ENCODE peak calls at places on chromosome 19, in seven cellular contexts. O, T, P, C, Z, U and I are unnamed samples.

GRCh38 chr19:34994643-34995471 is 5.3 kb upstream of the GRAMD1A start:
- DNase-seq in O (no peak), T (peak; percentile 80), P (no peak), C (no peak), Z (no peak), U (no peak), I (peak; percentile 94)

GRCh38 chr19:46839752-46840151 is 10.9 kb downstream of the AP2S1 start:
- DNase-seq in O (no peak), T (no peak), P (no peak), C (no peak), Z (peak; percentile 6), U (no peak), I (no peak)

GRCh38 chr19:36265064-36265463 is 50.2 kb downstream of the ZNF146 start:
- DNase-seq in O (no peak), T (no peak), P (no peak), C (no peak), Z (no peak), U (no peak), I (no peak)

GRCh38 chr19:50823389-50824042 is at the start of gene KLK1:
- DNase-seq in O (peak; percentile 78), T (no peak), P (no peak), C (no peak), Z (no peak), U (no peak), I (no peak)

GRCh38 chr19:53980553-53981407 is 10.7 kb upstream of the CACNG6 start:
- DNase-seq in O (peak; percentile 12), T (peak; percentile 83), P (peak; percentile 86), C (no peak), Z (peak; percentile 62), U (no peak), I (peak; percentile 99)

GRCh38 chr19:2015611-2015950 is at the start of gene BTBD2:
- DNase-seq in O (peak; percentile 81), T (no peak), P (peak; percentile 86), C (no peak), Z (peak; percentile 92), U (no peak), I (no peak)

GRCh38 chr19:7622933-7623685 is 6.2 kb downstream of the XAB2 start:
- DNase-seq in O (peak; percentile 63), T (no peak), P (no peak), C (no peak), Z (no peak), U (no peak), I (no peak)

GRCh38 chr19:38654478-38655079 is 7.1 kb downstream of the ACTN4 start:
- DNase-seq in O (no peak), T (peak; percentile 78), P (no peak), C (no peak), Z (no peak), U (no peak), I (no peak)

GRCh38 chr19:2813235-2814160 is 6.2 kb upstream of the ZNF554 start:
- DNase-seq in O (no peak), T (no peak), P (no peak), C (no peak), Z (peak; percentile 94), U (no peak), I (no peak)

GRCh38 chr19:45200614-45201013 is 22.0 kb downstream of the BLOC1S3 start:
- DNase-seq in O (peak; percentile 73), T (peak; percentile 73), P (no peak), C (no peak), Z (no peak), U (no peak), I (peak; percentile 74)

GRCh38 chr19:38932425-38933179 is 1.9 kb downstream of the MRPS12 start:
- DNase-seq in O (peak; percentile 51), T (peak; percentile 43), P (peak; percentile 26), C (no peak), Z (no peak), U (no peak), I (peak; percentile 89)

GRCh38 chr19:7516281-7516862 is 469 bp downstream of the ZNF358 start:
- DNase-seq in O (no peak), T (no peak), P (no peak), C (no peak), Z (no peak), U (no peak), I (no peak)

GRCh38 chr19:3491396-3492119 is 8.3 kb upstream of the SMIM44 start:
- DNase-seq in O (no peak), T (no peak), P (no peak), C (no peak), Z (peak; percentile 18), U (no peak), I (no peak)

GRCh38 chr19:49114630-49115363 is 627 bp downstream of the LIN7B start:
- DNase-seq in O (peak; percentile 72), T (peak; percentile 39), P (no peak), C (no peak), Z (peak; percentile 72), U (no peak), I (no peak)

GRCh38 chr19:40217921-40218890 is at the start of gene TTC9B:
- DNase-seq in O (peak; percentile 71), T (no peak), P (no peak), C (no peak), Z (peak; percentile 95), U (peak; percentile 46), I (no peak)

GRCh38 chr19:19528721-19529490 is at the start of gene YJEFN3:
- DNase-seq in O (no peak), T (no peak), P (no peak), C (no peak), Z (peak; percentile 98), U (no peak), I (no peak)
- H3K27ac ChIP-seq in O (no peak within 1 kb of the TSS), T (no peak within 1 kb of the TSS), P (no peak within 1 kb of the TSS), C (no peak within 1 kb of the TSS), Z (no peak within 1 kb of the TSS), U (no peak within 1 kb of the TSS), I (no peak within 1 kb of the TSS)

GRCh38 chr19:15453091-15453498 is 3.3 kb upstream of the WIZ start:
- DNase-seq in O (no peak), T (peak; percentile 37), P (no peak), C (no peak), Z (peak; percentile 75), U (no peak), I (no peak)
- H3K4me3 ChIP-seq in O (peak overlapping the region; percentile 25), T (peak overlapping the region; percentile 36), P (no peak overlapping the region), C (no peak overlapping the region), Z (peak overlapping the region; percentile 60), U (peak overlapping the region; percentile 66), I (no peak overlapping the region)

GRCh38 chr19:32459199-32459865 is 53.8 kb downstream of the DPY19L3 start:
- DNase-seq in O (no peak), T (no peak), P (no peak), C (no peak), Z (no peak), U (no peak), I (no peak)

GRCh38 chr19:32465176-32465575 is 59.6 kb downstream of the DPY19L3 start:
- DNase-seq in O (no peak), T (no peak), P (no peak), C (no peak), Z (no peak), U (no peak), I (no peak)

GRCh38 chr19:32460476-32460875 is 54.9 kb downstream of the DPY19L3 start:
- DNase-seq in O (no peak), T (no peak), P (no peak), C (no peak), Z (no peak), U (no peak), I (no peak)

GRCh38 chr19:32469796-32470195 is 64.2 kb downstream of the DPY19L3 start:
- DNase-seq in O (no peak), T (no peak), P (no peak), C (no peak), Z (no peak), U (no peak), I (no peak)

DNA sequence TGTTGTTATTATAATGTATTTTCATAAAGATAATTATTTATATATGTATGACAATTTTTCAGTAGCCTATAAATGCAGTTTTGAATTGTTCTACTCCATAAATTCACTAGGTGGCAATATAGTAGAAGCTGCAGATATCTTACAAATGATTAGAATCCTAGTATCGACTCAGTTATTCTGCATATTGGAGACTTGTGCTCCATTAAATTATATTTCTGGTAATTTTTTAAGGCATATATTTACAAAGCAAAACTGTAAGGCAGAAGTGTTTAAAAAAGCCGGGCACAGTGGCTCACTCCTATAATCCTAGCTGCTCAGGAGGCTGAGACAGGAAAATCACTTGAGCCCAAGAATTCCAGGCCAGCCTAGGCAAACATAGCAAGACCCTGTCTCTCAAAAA is 58.7 kb downstream of the DPY19L3 start:
- DNase-seq in O (no peak), T (peak; percentile 21), P (peak; percentile 3), C (no peak), Z (peak; percentile 37), U (no peak), I (no peak)
- TF ChIP-seq MAX in O (no peak), T (no peak), P (no peak), C (no peak), Z (no peak), U (no peak), I (no peak)

GRCh38 chr19:6113616-6114188 is 3.4 kb upstream of the RFX2 start:
- DNase-seq in O (peak; percentile 28), T (no peak), P (no peak), C (no peak), Z (no peak), U (no peak), I (no peak)

GRCh38 chr19:6109947-6110346 is 353 bp downstream of the RFX2 start:
- DNase-seq in O (no peak), T (no peak), P (no peak), C (no peak), Z (no peak), U (no peak), I (no peak)

GRCh38 chr19:6110360-6110977 is at the start of gene RFX2:
- DNase-seq in O (peak; percentile 99), T (peak; percentile 99), P (peak; percentile 97), C (peak; percentile 88), Z (peak; percentile 98), U (peak; percentile 91), I (peak; percentile 97)

GRCh38 chr19:6105444-6105843 is 4.9 kb downstream of the RFX2 start:
- DNase-seq in O (no peak), T (no peak), P (no peak), C (no peak), Z (no peak), U (no peak), I (no peak)

DNA sequence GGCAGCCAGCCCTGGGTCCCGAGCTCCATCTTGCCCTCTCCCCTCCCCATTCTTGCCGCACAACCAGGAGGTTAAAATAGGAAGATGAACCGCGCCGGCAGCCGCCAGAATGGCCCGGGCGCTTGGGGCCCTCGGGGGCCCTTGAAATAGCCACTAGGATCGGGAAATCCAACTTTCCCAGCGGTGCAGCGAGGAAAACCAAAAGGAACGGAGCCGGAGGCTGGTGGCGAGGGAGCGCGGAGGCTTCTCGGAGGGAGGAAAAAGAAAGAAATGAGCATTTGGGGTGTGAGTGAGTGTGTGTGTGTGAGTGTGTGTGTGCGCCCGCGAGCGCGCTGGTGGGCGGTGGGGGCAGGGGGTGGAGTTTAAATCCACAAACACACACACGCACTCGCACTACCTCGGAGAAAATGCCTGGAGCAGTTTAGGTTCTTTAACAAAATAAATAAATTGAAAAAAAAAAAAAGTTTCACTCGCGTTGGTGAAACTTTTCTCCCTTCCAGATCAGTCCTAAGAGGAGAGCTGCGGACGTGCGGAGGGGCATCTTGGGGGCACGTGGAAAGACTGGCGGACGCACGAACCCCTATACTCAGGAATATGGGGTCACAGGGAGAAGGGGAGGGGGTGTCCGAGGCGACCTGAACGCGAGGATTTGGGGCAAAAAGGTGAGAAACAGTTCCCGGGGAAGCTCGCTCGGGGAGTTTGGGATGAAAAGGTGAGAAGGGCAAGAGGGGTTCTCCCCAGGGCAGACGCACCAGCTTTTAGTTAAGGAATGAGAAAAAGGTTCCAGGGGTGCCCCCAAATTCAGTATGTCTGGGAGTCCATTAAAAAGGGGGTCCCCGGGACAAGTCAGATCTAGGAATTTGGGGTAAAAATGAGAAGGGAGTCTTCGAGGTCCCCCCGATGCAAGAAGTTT is 1.3 kb downstream of the RFX2 start:
- DNase-seq in O (peak; percentile 73), T (peak; percentile 72), P (no peak), C (no peak), Z (peak; percentile 61), U (no peak), I (peak; percentile 37)
- H3K27ac ChIP-seq in O (peak overlapping the region; percentile 26), T (peak overlapping the region; percentile 86), P (no peak overlapping the region), C (no peak overlapping the region), Z (peak overlapping the region; percentile 60), U (no peak overlapping the region), I (peak overlapping the region; percentile 73)